ENCODE peak calls at places on chromosomes 2 and 18, in five cellular contexts. W is iPS DF 6.9; D is neuronal stem cell; L is CD8-positive, alpha-beta T cell; R is upper lobe of right lung. C is an unnamed sample.

GRCh38 chr2:56483081-56483480 is 299.3 kb downstream of the CCDC85A start:
- DNase-seq in D (no peak), W (no peak), R (no peak), L (no peak), C (no peak)

GRCh38 chr2:97718051-97718882 is 4.9 kb downstream of the ZAP70 start:
- DNase-seq in R (peak), L (peak), D (no peak), W (no peak), C (no peak)

GRCh38 chr2:142030735-142031134 is 100.1 kb downstream of the LRP1B start:
- DNase-seq in L (no peak), R (no peak), D (no peak), W (no peak), C (no peak)

GRCh38 chr2:230335461-230335863 is 8.5 kb downstream of the SP140L start:
- DNase-seq in L (no peak), W (no peak), R (no peak), D (no peak), C (no peak)

GRCh38 chr2:73177645-73178255 is 24.6 kb upstream of the NOTO start:
- DNase-seq in R (no peak), D (no peak), W (no peak), L (no peak), C (no peak)

GRCh38 chr2:10668402-10669012 is 21.3 kb downstream of the NOL10 start:
- DNase-seq in R (no peak), W (peak), L (no peak), D (peak), C (no peak)

GRCh38 chr18:34978953-34979608 is 62.1 kb upstream of the MAPRE2 start:
- DNase-seq in L (peak), R (peak), D (no peak), W (no peak), C (peak)

GRCh38 chr2:160207271-160207670 is 7.2 kb upstream of the ITGB6 start:
- DNase-seq in D (no peak), R (no peak), W (no peak), L (no peak), C (no peak)

GRCh38 chr18:60649107-60649506 is 276.5 kb upstream of the MC4R start:
- DNase-seq in L (no peak), D (no peak), W (no peak), R (no peak), C (no peak)

GRCh38 chr18:35680139-35680551 is 98.6 kb downstream of the GALNT1 start:
- DNase-seq in D (no peak), W (no peak), R (no peak), L (no peak), C (no peak)

GRCh38 chr18:59220784-59221765 is 1.1 kb downstream of the GRP start:
- DNase-seq in W (no peak), L (no peak), D (no peak), R (no peak), C (no peak)

GRCh38 chr2:227033471-227034148 is 130.4 kb downstream of the COL4A4 start:
- DNase-seq in D (peak), R (no peak), W (peak), L (no peak), C (peak)

GRCh38 chr2:216554286-216554685 is 55.6 kb downstream of the RPL37A start:
- DNase-seq in D (no peak), R (no peak), W (no peak), L (peak), C (no peak)

GRCh38 chr2:69185807-69186206 is 172.8 kb downstream of the ANTXR1 start:
- DNase-seq in L (no peak), W (no peak), D (no peak), R (no peak), C (no peak)

GRCh38 chr2:40433739-40434138 is 18.2 kb downstream of the SLC8A1 start:
- DNase-seq in R (no peak), D (no peak), L (no peak), W (no peak), C (no peak)

GRCh38 chr2:223230352-223230751 is 178.4 kb downstream of the KCNE4 start:
- DNase-seq in R (no peak), D (no peak), W (no peak), L (no peak), C (no peak)

GRCh38 chr2:10048501-10049171 is 5.3 kb downstream of the KLF11 start:
- DNase-seq in R (no peak), L (no peak), W (no peak), D (no peak), C (peak)

GRCh38 chr18:46481847-46482245 is 175.2 kb downstream of the LOXHD1 start:
- DNase-seq in L (no peak), W (no peak), D (no peak), R (no peak), C (no peak)

GRCh38 chr18:73741946-73742345 is 405.7 kb downstream of the FBXO15 start:
- DNase-seq in D (no peak), W (no peak), L (no peak), R (no peak), C (no peak)

GRCh38 chr2:101238930-101239759 is 13.5 kb upstream of the CNOT11 start:
- DNase-seq in L (no peak), W (no peak), R (no peak), D (no peak), C (peak)

GRCh38 chr2:237752761-237753165 is 45.8 kb upstream of the RBM44 start:
- DNase-seq in D (no peak), R (no peak), W (no peak), L (no peak), C (no peak)

GRCh38 chr2:152505495-152505906 is 170.5 kb downstream of the FMNL2 start:
- DNase-seq in W (no peak), L (no peak), R (peak), D (no peak), C (peak)

GRCh38 chr2:167651406-167652151 is 595.8 kb downstream of the STK39 start:
- DNase-seq in L (no peak), R (no peak), W (no peak), D (peak), C (no peak)

GRCh38 chr2:239930871-239931771 is 94.0 kb downstream of the NDUFA10 start:
- DNase-seq in L (no peak), R (peak), D (no peak), W (no peak), C (no peak)

GRCh38 chr2:85312404-85312803 is 15.4 kb downstream of the TGOLN2 start:
- DNase-seq in W (no peak), L (no peak), D (no peak), R (no peak), C (no peak)

GRCh38 chr2:214410128-214410775 is 602 bp upstream of the VWC2L start:
- DNase-seq in R (no peak), L (no peak), W (no peak), D (no peak), C (no peak)

GRCh38 chr18:10234912-10235439 is 219.5 kb upstream of the APCDD1 start:
- DNase-seq in W (no peak), D (no peak), R (no peak), L (no peak), C (no peak)

GRCh38 chr2:25313711-25314513 is 27.8 kb downstream of the DNMT3A start:
- DNase-seq in W (no peak), L (no peak), D (no peak), R (no peak), C (no peak)

GRCh38 chr2:26462100-26462499 is 15.8 kb downstream of the OTOF start:
- DNase-seq in W (no peak), D (no peak), L (no peak), R (no peak), C (no peak)

GRCh38 chr18:79590191-79591039 is 89.2 kb upstream of the CTDP1 start:
- DNase-seq in R (peak), L (no peak), D (no peak), W (no peak), C (no peak)

GRCh38 chr2:64196986-64197385 is 52.8 kb upstream of the PELI1 start:
- DNase-seq in D (no peak), R (no peak), L (no peak), W (no peak), C (no peak)

GRCh38 chr2:2571301-2572198 is 240.5 kb upstream of the MYT1L start:
- DNase-seq in W (no peak), D (no peak), R (no peak), L (no peak), C (no peak)

DNA sequence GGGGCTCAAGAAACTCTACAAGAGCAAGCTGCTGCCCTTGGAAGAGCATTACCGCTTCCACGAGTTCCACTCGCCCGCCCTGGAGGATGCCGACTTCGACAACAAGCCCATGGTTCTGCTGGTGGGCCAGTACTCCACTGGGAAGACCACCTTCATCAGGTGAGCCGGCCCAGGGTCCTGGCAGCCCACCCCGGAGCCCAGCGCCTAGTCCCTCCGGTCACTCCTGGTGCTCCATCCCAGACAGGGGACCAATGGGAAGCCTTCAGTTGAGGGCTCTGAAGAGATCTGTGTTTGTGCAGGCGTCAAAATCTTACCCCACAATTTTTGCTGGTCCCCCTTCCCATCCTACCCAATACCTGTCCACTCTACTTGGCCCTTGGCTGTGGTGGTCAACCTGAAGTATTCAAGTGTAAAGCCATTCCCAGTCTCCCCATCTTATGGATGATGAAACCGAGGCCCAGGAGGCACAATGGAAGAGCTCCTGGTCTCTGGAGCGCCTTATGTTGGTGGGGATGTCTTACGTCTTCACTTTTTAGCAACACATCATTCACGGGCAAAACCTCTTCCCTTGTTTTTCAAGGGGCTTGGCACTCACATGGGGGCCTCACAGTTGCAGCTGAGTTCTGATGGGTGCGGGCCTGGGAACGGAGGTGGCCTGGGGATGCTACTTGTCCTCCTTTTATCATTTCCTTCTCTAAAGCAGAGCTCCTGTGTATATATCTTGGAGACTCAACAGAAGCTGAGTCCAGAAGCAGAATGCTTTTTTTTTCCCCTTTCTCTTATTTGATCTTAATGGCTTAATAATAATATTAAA is 945 bp downstream of the EHD3 start:
- DNase-seq in W (no peak), D (no peak), L (no peak), R (no peak), C (peak)
- H3K4me3 ChIP-seq in W (peak), D (peak), L (peak), R (peak), C (peak)

DNA sequence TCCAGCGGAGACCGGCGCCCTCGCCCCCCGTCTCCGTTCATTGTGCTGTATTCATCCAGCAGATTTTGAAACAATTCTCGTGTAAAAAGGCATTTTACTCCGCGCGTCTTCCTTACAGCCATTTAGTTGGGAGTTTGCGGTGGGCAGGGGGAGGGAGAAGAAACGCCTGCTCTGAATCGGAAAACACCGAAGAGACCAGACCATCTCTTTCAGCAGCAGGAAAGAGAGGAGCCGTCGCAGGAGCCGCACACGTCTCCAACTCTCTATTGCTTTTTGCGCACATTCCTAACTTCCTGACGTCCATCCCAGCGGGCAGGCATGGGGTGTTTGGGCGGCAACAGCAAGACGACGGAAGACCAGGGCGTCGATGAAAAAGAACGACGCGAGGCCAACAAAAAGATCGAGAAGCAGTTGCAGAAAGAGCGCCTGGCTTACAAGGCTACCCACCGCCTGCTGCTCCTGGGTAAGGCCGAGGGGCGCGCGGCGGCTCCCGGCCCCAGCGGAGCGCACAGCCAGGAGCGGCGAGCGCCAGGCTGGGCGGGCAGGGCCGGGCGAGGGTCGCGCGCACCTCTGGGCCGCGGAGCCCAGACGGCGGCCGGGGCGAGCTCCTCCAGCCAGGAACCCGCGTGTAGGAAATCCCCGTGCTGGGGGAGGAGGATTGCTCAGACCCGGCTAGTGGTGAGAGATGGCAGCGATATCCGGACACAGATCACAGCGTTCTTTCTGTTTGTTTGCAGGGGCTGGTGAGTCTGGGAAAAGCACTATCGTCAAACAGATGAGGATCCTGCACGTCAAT is 63.2 kb downstream of the GNAL start:
- DNase-seq in W (no peak), R (no peak), L (no peak), D (peak), C (no peak)
- H3K4me3 ChIP-seq in W (peak), R (peak), L (no peak), D (peak), C (no peak)

GRCh38 chr2:172430027-172430426 is 2.6 kb downstream of the ITGA6 start:
- DNase-seq in W (no peak), R (no peak), D (no peak), L (no peak), C (no peak)
- H3K4me3 ChIP-seq in W (no peak), R (peak), D (no peak), L (peak), C (peak)

DNA sequence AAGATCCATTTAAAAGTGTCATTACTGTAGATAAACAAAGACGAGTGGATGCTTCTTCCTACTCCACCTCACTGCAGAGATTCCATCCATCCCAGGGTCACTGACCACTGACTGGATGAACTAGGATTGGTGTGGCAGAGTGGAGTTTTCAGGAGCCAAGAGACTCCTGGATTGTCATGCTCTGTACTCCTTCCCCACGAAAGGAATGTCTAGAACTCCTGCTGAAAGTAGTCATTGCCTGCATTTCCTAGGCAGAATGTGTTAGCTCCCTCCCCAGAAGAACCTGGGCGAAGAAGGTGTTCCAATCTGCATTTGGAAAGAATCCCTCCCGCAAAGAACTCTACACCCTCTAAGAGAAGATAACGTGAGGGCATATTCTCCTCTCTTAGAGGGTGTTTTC is 6.3 kb downstream of the PAX8 start:
- DNase-seq in L (no peak), D (no peak), W (no peak), R (no peak), C (no peak)
- H3K4me3 ChIP-seq in L (no peak), D (no peak), W (no peak), R (no peak), C (no peak)

GRCh38 chr2:210190345-210190744 is 19.1 kb upstream of the KANSL1L start:
- DNase-seq in D (no peak), W (no peak), L (no peak), R (no peak), C (no peak)

GRCh38 chr2:210188190-210188589 is 17.0 kb upstream of the KANSL1L start:
- DNase-seq in W (no peak), L (no peak), R (no peak), D (no peak), C (no peak)

GRCh38 chr2:210188755-210189154 is 17.5 kb upstream of the KANSL1L start:
- DNase-seq in D (no peak), L (no peak), W (no peak), R (no peak), C (no peak)

GRCh38 chr2:210195066-210195852 is 24.1 kb upstream of the KANSL1L start:
- DNase-seq in W (no peak), L (no peak), D (no peak), R (no peak), C (no peak)

DNA sequence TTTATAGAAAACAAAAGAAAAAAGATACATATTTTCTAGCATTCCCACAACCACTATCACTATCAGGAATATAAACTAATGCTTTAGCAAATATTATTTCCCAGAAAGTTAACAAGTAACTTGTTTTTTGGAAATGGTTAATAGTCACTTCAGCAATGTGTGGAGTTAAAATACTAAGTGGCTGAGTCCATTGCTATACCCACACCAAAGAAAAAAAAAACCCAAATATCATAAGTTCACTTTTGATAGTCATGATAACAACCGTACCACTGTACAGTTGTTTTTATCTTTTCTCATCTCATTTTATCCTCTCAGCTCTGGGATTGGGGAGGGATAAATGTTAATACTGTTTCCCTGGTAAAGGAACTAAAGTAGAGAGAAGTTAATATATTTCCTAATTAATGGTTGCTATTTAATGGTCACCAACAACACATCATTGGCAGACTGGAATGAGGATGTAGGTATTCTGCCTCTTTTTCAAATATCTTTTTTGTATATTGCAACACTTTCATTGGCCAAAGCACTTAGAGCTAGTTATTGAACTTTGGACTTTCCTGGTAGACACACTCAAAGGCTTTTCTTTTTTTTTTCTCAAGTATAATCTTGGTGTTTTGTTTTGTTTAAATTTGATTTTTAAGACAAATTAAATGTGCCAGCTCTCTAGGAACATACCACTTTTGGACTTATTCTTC is 18.4 kb upstream of the KANSL1L start:
- DNase-seq in L (no peak), W (no peak), D (no peak), R (no peak), C (no peak)
- H3K4me3 ChIP-seq in L (no peak), W (no peak), D (no peak), R (no peak), C (no peak)

GRCh38 chr2:111705711-111706323 is 178.2 kb downstream of the ANAPC1 start:
- DNase-seq in D (peak), W (peak), L (no peak), R (no peak), C (no peak)
- H3K4me3 ChIP-seq in D (no peak), W (no peak), L (no peak), R (no peak), C (no peak)

GRCh38 chr2:21007129-21008013 is 36.5 kb downstream of the APOB start:
- DNase-seq in D (no peak), W (no peak), L (no peak), R (no peak), C (no peak)

GRCh38 chr2:21008790-21009661 is 34.8 kb downstream of the APOB start:
- DNase-seq in L (no peak), R (no peak), D (no peak), W (no peak), C (no peak)

GRCh38 chr2:21009662-21010225 is 34.1 kb downstream of the APOB start:
- DNase-seq in L (no peak), R (no peak), D (no peak), W (no peak), C (no peak)

GRCh38 chr2:21006423-21007128 is 37.3 kb downstream of the APOB start:
- DNase-seq in L (no peak), W (no peak), R (no peak), D (no peak), C (no peak)

DNA sequence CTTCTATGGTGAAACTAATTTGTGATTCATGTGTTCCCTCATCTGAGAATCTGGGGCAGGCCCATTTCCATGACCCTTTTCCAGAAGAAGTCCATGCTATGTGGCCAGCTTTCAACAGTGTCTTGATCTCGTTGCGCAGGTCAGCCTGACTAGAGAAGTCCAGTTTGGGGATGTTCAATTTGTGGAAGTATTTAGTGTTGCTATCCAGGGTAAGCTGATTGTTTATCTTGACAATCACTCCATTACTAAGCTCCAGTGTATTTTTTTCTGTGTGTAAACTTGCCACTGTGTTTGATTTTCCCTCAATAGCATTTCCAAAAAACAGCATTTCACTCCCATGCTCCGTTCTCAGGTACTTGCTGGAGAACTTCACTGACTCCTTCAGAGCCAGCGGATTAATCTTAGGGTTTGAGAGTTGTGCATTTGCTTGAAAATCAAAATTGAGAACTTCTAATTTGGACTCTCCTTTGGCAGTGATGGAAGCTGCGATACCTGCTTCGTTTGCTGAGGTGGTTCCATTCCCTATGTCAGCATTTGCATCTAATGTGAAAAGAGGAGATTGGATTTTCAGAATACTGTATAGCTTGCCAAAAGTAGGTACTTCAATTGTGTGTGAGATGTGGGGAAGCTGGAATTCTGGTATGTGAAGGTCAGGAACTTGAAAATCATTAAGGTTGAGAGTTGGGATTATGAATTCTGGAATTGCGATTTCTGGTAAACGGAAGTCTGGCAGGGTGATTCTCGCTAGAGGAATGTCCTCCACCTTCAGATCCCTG is 35.7 kb downstream of the APOB start:
- DNase-seq in L (no peak), W (no peak), D (no peak), R (no peak), C (no peak)
- H3K4me3 ChIP-seq in L (no peak), W (no peak), D (no peak), R (no peak), C (no peak)